ENCODE peak calls at places on chromosomes 5 and 9, in eight cellular contexts. F, Q, Y, M, B, O, Z and E are unnamed samples.
A peak's percentile ranks its signal among the peaks of the same experiment; 100 is the strongest.

GRCh38 chr9:92660266-92660665 is 9.7 kb downstream of the IPPK start:
- DNase-seq in F (no peak), Q (no peak), Y (no peak), M (no peak), B (no peak), O (no peak), Z (no peak), E (no peak)

GRCh38 chr9:93567271-93567959 is 9.0 kb upstream of the PHF2 start:
- DNase-seq in F (no peak), Q (no peak), Y (no peak), M (no peak), B (no peak), O (no peak), Z (no peak), E (no peak)

GRCh38 chr5:157150995-157151394 is 8.3 kb upstream of the MED7 start:
- DNase-seq in F (no peak), Q (no peak), Y (no peak), M (no peak), B (no peak), O (no peak), Z (no peak), E (no peak)

GRCh38 chr5:60410427-60410826 is 289.5 kb downstream of the DEPDC1B start:
- DNase-seq in F (no peak), Q (no peak), Y (no peak), M (no peak), B (peak; percentile 42), O (no peak), Z (no peak), E (no peak)

GRCh38 chr9:81687521-81688261 is 1.7 kb downstream of the TLE1 start:
- DNase-seq in F (peak; percentile 27), Q (peak; percentile 23), Y (peak; percentile 58), M (no peak), B (peak; percentile 28), O (no peak), Z (peak; percentile 33), E (peak; percentile 80)

GRCh38 chr9:89080193-89080592 is 88.9 kb downstream of the S1PR3 start:
- DNase-seq in F (peak; percentile 77), Q (no peak), Y (no peak), M (no peak), B (no peak), O (no peak), Z (peak; percentile 84), E (no peak)

GRCh38 chr9:93062364-93062763 is 3.9 kb downstream of the SUSD3 start:
- DNase-seq in F (no peak), Q (no peak), Y (no peak), M (no peak), B (no peak), O (no peak), Z (no peak), E (no peak)

GRCh38 chr9:95433096-95433852 is 83.5 kb downstream of the PTCH1 start:
- DNase-seq in F (peak; percentile 16), Q (no peak), Y (no peak), M (no peak), B (peak; percentile 13), O (no peak), Z (peak; percentile 42), E (no peak)

GRCh38 chr9:33452828-33453271 is 5.5 kb upstream of the AQP3 start:
- DNase-seq in F (peak; percentile 85), Q (peak; percentile 86), Y (peak; percentile 84), M (peak; percentile 42), B (peak; percentile 91), O (peak; percentile 32), Z (peak; percentile 88), E (no peak)

GRCh38 chr5:32329395-32329834 is 16.7 kb upstream of the MTMR12 start:
- DNase-seq in F (peak; percentile 77), Q (peak; percentile 64), Y (peak; percentile 59), M (no peak), B (peak; percentile 83), O (peak; percentile 27), Z (peak; percentile 78), E (peak; percentile 77)

GRCh38 chr5:107129051-107129450 is 541.7 kb downstream of the EFNA5 start:
- DNase-seq in F (peak; percentile 73), Q (peak; percentile 4), Y (no peak), M (no peak), B (peak; percentile 81), O (no peak), Z (peak; percentile 88), E (no peak)

GRCh38 chr9:129394011-129394919 is 216.2 kb upstream of the IER5L start:
- DNase-seq in F (no peak), Q (no peak), Y (peak; percentile 90), M (no peak), B (no peak), O (no peak), Z (no peak), E (no peak)

GRCh38 chr9:111752455-111752854 is 42.3 kb downstream of the SHOC1 start:
- DNase-seq in F (peak; percentile 36), Q (peak; percentile 51), Y (no peak), M (no peak), B (peak; percentile 55), O (no peak), Z (peak; percentile 13), E (no peak)

GRCh38 chr5:169178269-169178668 is 122.7 kb downstream of the SLIT3 start:
- DNase-seq in F (no peak), Q (no peak), Y (no peak), M (no peak), B (no peak), O (no peak), Z (no peak), E (no peak)

GRCh38 chr9:33939924-33940874 is 108.5 kb downstream of the UBAP2 start:
- DNase-seq in F (peak; percentile 17), Q (peak; percentile 71), Y (no peak), M (no peak), B (no peak), O (no peak), Z (peak; percentile 24), E (no peak)

GRCh38 chr5:119578937-119579336 is 50.4 kb upstream of the FAM170A start:
- DNase-seq in F (peak; percentile 15), Q (peak; percentile 55), Y (peak; percentile 62), M (no peak), B (peak; percentile 21), O (no peak), Z (peak; percentile 10), E (no peak)

GRCh38 chr5:72160299-72160698 is 53.0 kb downstream of the MAP1B start:
- DNase-seq in F (peak; percentile 91), Q (no peak), Y (no peak), M (no peak), B (peak; percentile 77), O (no peak), Z (peak; percentile 71), E (no peak)

GRCh38 chr9:34759432-34760134 is 49.6 kb upstream of the CCL21 start:
- DNase-seq in F (no peak), Q (no peak), Y (no peak), M (no peak), B (no peak), O (no peak), Z (no peak), E (no peak)

GRCh38 chr9:112007575-112008240 is 111.1 kb downstream of the UGCG start:
- DNase-seq in F (no peak), Q (no peak), Y (no peak), M (no peak), B (no peak), O (no peak), Z (no peak), E (no peak)

GRCh38 chr5:54905942-54906537 is 79.4 kb downstream of the ESM1 start:
- DNase-seq in F (peak; percentile 87), Q (peak; percentile 66), Y (peak; percentile 47), M (no peak), B (peak; percentile 92), O (peak; percentile 53), Z (peak; percentile 86), E (no peak)

GRCh38 chr5:160009591-160009989 is 651 bp downstream of the TTC1 start:
- DNase-seq in F (no peak), Q (no peak), Y (no peak), M (no peak), B (peak; percentile 9), O (no peak), Z (no peak), E (no peak)

DNA sequence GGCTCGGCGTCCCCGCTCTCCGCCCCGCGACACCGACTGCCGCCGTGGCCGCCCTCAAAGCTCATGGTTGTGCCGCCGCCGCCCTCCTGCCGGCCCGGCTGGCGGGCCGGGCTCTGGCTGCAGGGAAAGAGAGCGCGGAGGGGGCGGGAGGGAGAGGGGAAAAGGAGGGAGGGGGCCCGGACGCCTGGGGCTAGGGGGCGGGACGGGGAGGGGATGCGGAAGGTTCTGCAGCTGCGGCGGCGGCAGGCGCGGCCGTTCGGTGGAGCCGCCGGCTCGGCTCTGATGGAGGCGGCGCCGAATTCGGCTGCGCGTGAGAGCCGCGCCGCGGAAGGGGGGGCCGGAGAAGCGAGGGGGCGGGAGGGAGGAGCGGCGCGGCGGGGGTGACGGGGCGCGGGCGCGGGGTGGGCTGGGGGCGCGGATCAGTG is at the start of gene MARCHF11:
- DNase-seq in F (no peak), Q (no peak), Y (peak; percentile 91), M (no peak), B (no peak), O (no peak), Z (no peak), E (no peak)
- H3K4me3 ChIP-seq in F (no peak within 1 kb of the TSS), Q (no peak within 1 kb of the TSS), Y (peak within 1 kb of the TSS; percentile 84), M (peak within 1 kb of the TSS; percentile 10), B (peak within 1 kb of the TSS; percentile 48), O (no peak within 1 kb of the TSS), Z (peak within 1 kb of the TSS; percentile 80), E (no peak within 1 kb of the TSS)

GRCh38 chr5:143208781-143209510 is 194.5 kb downstream of the NR3C1 start:
- DNase-seq in F (no peak), Q (peak; percentile 21), Y (peak; percentile 18), M (no peak), B (no peak), O (no peak), Z (no peak), E (no peak)
- TF ChIP-seq CTCF in F (peak; percentile 17), Q (peak; percentile 26), Y (peak; percentile 42), M (peak; percentile 16), B (peak; percentile 30), O (no peak), Z (peak; percentile 11), E (no peak)

GRCh38 chr5:15023266-15023665 is 151.7 kb upstream of the ANKH start:
- DNase-seq in F (no peak), Q (no peak), Y (no peak), M (no peak), B (no peak), O (no peak), Z (no peak), E (no peak)

GRCh38 chr5:15023846-15024245 is 152.3 kb upstream of the ANKH start:
- DNase-seq in F (no peak), Q (peak; percentile 72), Y (no peak), M (no peak), B (no peak), O (no peak), Z (no peak), E (no peak)

GRCh38 chr5:15026011-15026481 is 154.5 kb upstream of the ANKH start:
- DNase-seq in F (peak; percentile 33), Q (no peak), Y (no peak), M (no peak), B (no peak), O (no peak), Z (no peak), E (no peak)

GRCh38 chr5:15021286-15022046 is 149.9 kb upstream of the ANKH start:
- DNase-seq in F (peak; percentile 83), Q (peak; percentile 11), Y (peak; percentile 56), M (no peak), B (peak; percentile 72), O (no peak), Z (peak; percentile 82), E (no peak)

GRCh38 chr5:15020731-15021130 is 149.2 kb upstream of the ANKH start:
- DNase-seq in F (no peak), Q (no peak), Y (no peak), M (no peak), B (no peak), O (no peak), Z (no peak), E (no peak)
- H3K4me3 ChIP-seq in F (no peak overlapping the region), Q (no peak overlapping the region), Y (peak overlapping the region; percentile 44), M (no peak overlapping the region), B (no peak overlapping the region), O (no peak overlapping the region), Z (no peak overlapping the region), E (no peak overlapping the region)

GRCh38 chr5:31161772-31162171 is 31.7 kb upstream of the CDH6 start:
- DNase-seq in F (no peak), Q (peak; percentile 13), Y (no peak), M (no peak), B (peak; percentile 43), O (no peak), Z (no peak), E (no peak)
- TF ChIP-seq CTCF in F (no peak), Q (no peak), Y (no peak), M (no peak), B (no peak), O (no peak), Z (no peak), E (no peak)